ENCODE peak calls at places on chromosomes 6 and 20, in eight cellular contexts. Z, H, Q, V, X, Y, J and R are unnamed samples.

GRCh38 chr20:44200371-44200770 is 10.2 kb downstream of the OSER1 start:
- DNase-seq in Z (no peak), H (no peak), Q (no peak), V (no peak), X (no peak), Y (no peak), J (no peak), R (no peak)

GRCh38 chr6:56959094-56959493 is 4.2 kb downstream of the BEND6 start:
- DNase-seq in Z (no peak), H (no peak), Q (no peak), V (no peak), X (no peak), Y (no peak), J (no peak), R (no peak)

GRCh38 chr20:58748628-58749027 is 56.0 kb downstream of the NPEPL1 start:
- DNase-seq in Z (no peak), H (no peak), Q (no peak), V (no peak), X (no peak), Y (no peak), J (no peak), R (no peak)

GRCh38 chr6:5950448-5950847 is 56.3 kb downstream of the NRN1 start:
- DNase-seq in Z (no peak), H (no peak), Q (no peak), V (no peak), X (peak; percentile 62), Y (peak; percentile 35), J (no peak), R (no peak)

GRCh38 chr6:108574457-108575149 is 13.9 kb downstream of the FOXO3 start:
- DNase-seq in Z (no peak), H (no peak), Q (no peak), V (no peak), X (no peak), Y (no peak), J (no peak), R (no peak)

GRCh38 chr20:10077081-10077471 is 42.3 kb downstream of the ANKEF1 start:
- DNase-seq in Z (peak; percentile 9), H (no peak), Q (no peak), V (no peak), X (no peak), Y (no peak), J (no peak), R (no peak)

GRCh38 chr20:40471261-40471629 is 217.8 kb downstream of the MAFB start:
- DNase-seq in Z (peak; percentile 22), H (no peak), Q (no peak), V (no peak), X (peak; percentile 78), Y (no peak), J (no peak), R (no peak)

GRCh38 chr6:144990768-144991167 is 705.6 kb downstream of the UTRN start:
- DNase-seq in Z (no peak), H (no peak), Q (no peak), V (no peak), X (no peak), Y (no peak), J (no peak), R (no peak)

GRCh38 chr20:5845686-5846651 is 95.8 kb downstream of the SHLD1 start:
- DNase-seq in Z (no peak), H (peak; percentile 83), Q (no peak), V (no peak), X (no peak), Y (peak; percentile 62), J (no peak), R (no peak)

GRCh38 chr20:55269913-55270312 is 735.4 kb downstream of the CBLN4 start:
- DNase-seq in Z (no peak), H (no peak), Q (no peak), V (no peak), X (peak; percentile 17), Y (no peak), J (no peak), R (no peak)

GRCh38 chr20:34522969-34523871 is 7.0 kb downstream of the DYNLRB1 start:
- DNase-seq in Z (peak; percentile 72), H (peak; percentile 61), Q (no peak), V (no peak), X (peak; percentile 81), Y (peak; percentile 64), J (peak; percentile 37), R (no peak)
- TF ChIP-seq CTCF in Z (peak; percentile 54), H (peak; percentile 76), Q (peak; percentile 24), V (no peak), X (peak; percentile 80), Y (peak; percentile 75), J (peak; percentile 52), R (no peak)

GRCh38 chr20:53677447-53678314 is 84.0 kb upstream of the ZNF217 start:
- DNase-seq in Z (peak; percentile 64), H (peak; percentile 77), Q (no peak), V (no peak), X (peak; percentile 97), Y (no peak), J (no peak), R (no peak)
- TF ChIP-seq CTCF in Z (no peak), H (no peak), Q (no peak), V (no peak), X (peak; percentile 18), Y (no peak), J (no peak), R (no peak)

GRCh38 chr20:53685070-53685595 is 91.5 kb upstream of the ZNF217 start:
- DNase-seq in Z (no peak), H (no peak), Q (no peak), V (no peak), X (peak; percentile 29), Y (no peak), J (no peak), R (no peak)
- TF ChIP-seq CTCF in Z (no peak), H (no peak), Q (no peak), V (no peak), X (no peak), Y (no peak), J (no peak), R (no peak)

GRCh38 chr6:13519839-13520238 is 32.4 kb upstream of the GFOD1 start:
- DNase-seq in Z (no peak), H (no peak), Q (no peak), V (no peak), X (no peak), Y (no peak), J (no peak), R (no peak)
- TF ChIP-seq CTCF in Z (no peak), H (no peak), Q (no peak), V (no peak), X (no peak), Y (no peak), J (no peak), R (no peak)

GRCh38 chr6:170291271-170292110 is 613 bp upstream of the DLL1 start:
- DNase-seq in Z (peak; percentile 74), H (peak; percentile 38), Q (no peak), V (peak; percentile 42), X (peak; percentile 94), Y (no peak), J (peak; percentile 26), R (no peak)

GRCh38 chr6:170293881-170294755 is 3.2 kb upstream of the DLL1 start:
- DNase-seq in Z (no peak), H (no peak), Q (no peak), V (no peak), X (peak; percentile 63), Y (no peak), J (no peak), R (no peak)

GRCh38 chr6:170293411-170293844 is 2.5 kb upstream of the DLL1 start:
- DNase-seq in Z (no peak), H (no peak), Q (no peak), V (no peak), X (no peak), Y (no peak), J (no peak), R (no peak)

GRCh38 chr6:170292111-170292777 is 1.4 kb upstream of the DLL1 start:
- DNase-seq in Z (no peak), H (no peak), Q (no peak), V (no peak), X (no peak), Y (no peak), J (no peak), R (no peak)

GRCh38 chr6:170292778-170293164 is 1.9 kb upstream of the DLL1 start:
- DNase-seq in Z (no peak), H (no peak), Q (no peak), V (no peak), X (peak; percentile 70), Y (no peak), J (no peak), R (no peak)
- TF ChIP-seq CTCF in Z (peak; percentile 4), H (peak; percentile 2), Q (no peak), V (no peak), X (no peak), Y (peak; percentile 10), J (peak; percentile 28), R (no peak)

GRCh38 chr6:164346631-164347030 is 932.1 kb downstream of the QKI start:
- DNase-seq in Z (no peak), H (no peak), Q (no peak), V (no peak), X (peak; percentile 7), Y (no peak), J (no peak), R (no peak)

GRCh38 chr6:164344801-164345291 is 930.3 kb downstream of the QKI start:
- DNase-seq in Z (no peak), H (peak; percentile 58), Q (no peak), V (no peak), X (no peak), Y (no peak), J (no peak), R (no peak)

GRCh38 chr6:164345856-164346496 is 931.5 kb downstream of the QKI start:
- DNase-seq in Z (no peak), H (no peak), Q (no peak), V (no peak), X (no peak), Y (no peak), J (no peak), R (no peak)

GRCh38 chr6:164345340-164345739 is 930.8 kb downstream of the QKI start:
- DNase-seq in Z (no peak), H (no peak), Q (no peak), V (no peak), X (no peak), Y (no peak), J (no peak), R (no peak)

GRCh38 chr6:164347455-164347854 is 932.9 kb downstream of the QKI start:
- DNase-seq in Z (no peak), H (no peak), Q (no peak), V (no peak), X (no peak), Y (no peak), J (no peak), R (no peak)
- TF ChIP-seq CTCF in Z (no peak), H (no peak), Q (no peak), V (no peak), X (no peak), Y (peak; percentile 20), J (no peak), R (no peak)